ENCODE peak calls at places on chromosomes 5 and 9, in nine cellular contexts. K, M, B, A, N, V, F, P and W are unnamed samples.

GRCh38 chr9:34514816-34515215 is 8.0 kb downstream of the ENHO start:
- DNase-seq in K (no peak), P (no peak), A (no peak), B (no peak), M (no peak), N (no peak), V (no peak), F (no peak), W (no peak)

GRCh38 chr9:115930472-115930871 is 223.1 kb upstream of the PAPPA start:
- DNase-seq in A (no peak), P (no peak), N (no peak), K (no peak), V (no peak), F (no peak), B (no peak), M (no peak), W (no peak)

GRCh38 chr5:83608122-83608521 is 112.5 kb downstream of the HAPLN1 start:
- DNase-seq in A (peak; percentile 15), P (peak; percentile 33), M (no peak), B (peak; percentile 25), V (peak; percentile 63), K (peak; percentile 50), N (peak; percentile 13), F (peak; percentile 55), W (no peak)

GRCh38 chr9:88387035-88387732 is 1.1 kb upstream of the SPIN1 start:
- DNase-seq in N (peak; percentile 82), M (peak; percentile 79), F (no peak), P (peak; percentile 64), A (peak; percentile 41), K (peak; percentile 51), V (peak; percentile 21), B (peak; percentile 64), W (peak; percentile 70)

GRCh38 chr5:156237361-156237760 is 89.6 kb upstream of the SGCD start:
- DNase-seq in N (no peak), K (no peak), V (no peak), B (no peak), M (no peak), F (no peak), A (no peak), P (no peak), W (no peak)

GRCh38 chr5:54242287-54242686 is 68.1 kb downstream of the ARL15 start:
- DNase-seq in F (no peak), B (no peak), P (no peak), A (no peak), V (no peak), M (no peak), K (no peak), N (no peak), W (no peak)

GRCh38 chr9:130208600-130209347 is 36.6 kb downstream of the NCS1 start:
- DNase-seq in N (no peak), M (no peak), A (no peak), P (no peak), K (no peak), B (no peak), F (no peak), V (no peak), W (no peak)

GRCh38 chr9:127403507-127404192 is 6.7 kb downstream of the SLC2A8 start:
- DNase-seq in A (no peak), N (no peak), F (no peak), B (no peak), V (no peak), M (no peak), P (no peak), K (no peak), W (no peak)

GRCh38 chr9:69801994-69802393 is 18.6 kb upstream of the CFAP95 start:
- DNase-seq in F (no peak), A (no peak), N (no peak), V (no peak), M (no peak), K (no peak), P (no peak), B (no peak), W (no peak)

GRCh38 chr9:89039092-89039465 is 47.8 kb downstream of the S1PR3 start:
- DNase-seq in N (no peak), V (no peak), B (no peak), K (no peak), F (no peak), P (no peak), A (no peak), M (no peak), W (no peak)

GRCh38 chr5:141411575-141411974 is 1.2 kb upstream of the PCDHGA10 start:
- DNase-seq in A (no peak), V (no peak), K (no peak), B (no peak), F (no peak), M (no peak), P (no peak), N (no peak), W (no peak)
- H3K9me3 ChIP-seq in A (peaks cover 3% of the 10 kb centered on the region), V (peaks cover 3% of the 10 kb centered on the region), K (peaks cover 6% of the 10 kb centered on the region), B (peaks cover 68% of the 10 kb centered on the region), F (no peaks in the 10 kb centered on the region), M (peaks cover 91% of the 10 kb centered on the region), P (no peaks in the 10 kb centered on the region), N (peaks cover 3% of the 10 kb centered on the region), W (peaks cover 85% of the 10 kb centered on the region)

GRCh38 chr9:137265496-137266161 is 10.5 kb downstream of the NELFB start:
- DNase-seq in M (no peak), B (no peak), F (no peak), A (no peak), V (no peak), P (no peak), N (no peak), K (no peak), W (no peak)

GRCh38 chr9:137266162-137266527 is 11.0 kb downstream of the NELFB start:
- DNase-seq in F (no peak), P (no peak), K (no peak), M (peak; percentile 53), N (no peak), A (no peak), V (no peak), B (no peak), W (no peak)

GRCh38 chr9:137263506-137263905 is 8.4 kb downstream of the NELFB start:
- DNase-seq in F (no peak), P (no peak), B (no peak), N (no peak), K (no peak), M (no peak), A (no peak), V (no peak), W (no peak)

GRCh38 chr9:137264067-137264466 is 8.9 kb downstream of the NELFB start:
- DNase-seq in A (no peak), B (no peak), V (no peak), K (no peak), N (no peak), P (no peak), M (no peak), F (no peak), W (no peak)

DNA sequence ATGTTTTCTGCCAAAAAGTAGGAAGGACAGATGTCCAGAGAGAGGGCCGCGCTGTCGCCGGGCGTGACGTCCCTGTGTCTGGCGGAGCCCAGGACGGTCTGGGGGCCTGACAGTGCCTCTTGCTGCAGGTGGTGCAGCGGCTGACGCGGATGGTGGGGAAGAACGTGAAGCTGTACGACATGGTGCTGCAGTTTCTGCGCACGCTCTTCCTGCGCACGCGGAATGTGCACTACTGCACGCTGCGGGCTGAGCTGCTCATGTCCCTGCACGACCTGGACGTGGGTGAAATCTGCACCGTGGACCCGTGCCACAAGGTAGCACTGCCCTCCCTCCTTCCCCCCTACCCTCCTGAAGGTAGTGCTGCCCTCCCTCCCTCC is 7.8 kb downstream of the NELFB start:
- DNase-seq in M (no peak), V (no peak), P (no peak), B (no peak), F (no peak), N (no peak), A (no peak), K (no peak), W (peak; percentile 45)
- H3K36me3 ChIP-seq in M (peaks cover 3% of the 10 kb centered on the region), V (no peaks in the 10 kb centered on the region), P (peaks cover 4% of the 10 kb centered on the region), B (no peaks in the 10 kb centered on the region), F (peaks cover 25% of the 10 kb centered on the region), N (peaks cover 7% of the 10 kb centered on the region), A (peaks cover 40% of the 10 kb centered on the region), K (peaks cover 25% of the 10 kb centered on the region), W (peaks cover 65% of the 10 kb centered on the region)

GRCh38 chr5:178363501-178364325 is 131.1 kb upstream of the PHYKPL start:
- DNase-seq in N (no peak), M (no peak), A (no peak), K (no peak), B (no peak), P (no peak), F (no peak), V (no peak), W (no peak)

GRCh38 chr5:178367351-178368120 is 134.9 kb upstream of the PHYKPL start:
- DNase-seq in A (no peak), N (no peak), B (no peak), K (no peak), P (no peak), M (no peak), F (no peak), V (no peak), W (peak; percentile 20)

GRCh38 chr5:178365501-178366440 is 133.2 kb upstream of the PHYKPL start:
- DNase-seq in B (no peak), A (no peak), F (no peak), V (no peak), N (no peak), P (no peak), K (no peak), M (peak; percentile 45), W (no peak)

GRCh38 chr5:178361657-178362445 is 129.2 kb upstream of the PHYKPL start:
- DNase-seq in A (peak; percentile 72), K (no peak), B (no peak), F (no peak), M (no peak), N (no peak), V (no peak), P (no peak), W (no peak)

DNA sequence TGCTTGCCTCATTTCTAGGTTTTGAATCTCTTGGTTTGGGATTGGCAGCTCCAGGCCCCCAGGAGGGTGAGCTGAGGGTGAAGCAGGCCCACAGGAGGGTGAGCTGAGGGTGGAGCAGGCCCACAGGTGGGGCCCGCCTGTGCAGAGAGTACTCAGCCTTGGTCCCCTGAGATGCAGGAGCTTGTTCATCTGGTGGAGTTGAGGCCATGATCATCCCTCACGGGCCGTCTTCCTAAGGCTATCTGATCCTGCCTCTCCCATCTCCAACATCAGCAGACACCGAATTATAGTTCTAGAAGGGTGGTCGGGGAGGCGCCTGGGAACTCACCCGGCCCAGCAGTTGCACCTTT is 131.7 kb upstream of the PHYKPL start:
- DNase-seq in F (no peak), P (no peak), A (no peak), M (no peak), B (no peak), V (no peak), N (no peak), K (no peak), W (no peak)
- H3K9me3 ChIP-seq in F (no peaks in the 10 kb centered on the region), P (no peaks in the 10 kb centered on the region), A (peaks cover under 1% of the 10 kb centered on the region), M (no peaks in the 10 kb centered on the region), B (no peaks in the 10 kb centered on the region), V (no peaks in the 10 kb centered on the region), N (no peaks in the 10 kb centered on the region), K (no peaks in the 10 kb centered on the region), W (no peaks in the 10 kb centered on the region)

DNA sequence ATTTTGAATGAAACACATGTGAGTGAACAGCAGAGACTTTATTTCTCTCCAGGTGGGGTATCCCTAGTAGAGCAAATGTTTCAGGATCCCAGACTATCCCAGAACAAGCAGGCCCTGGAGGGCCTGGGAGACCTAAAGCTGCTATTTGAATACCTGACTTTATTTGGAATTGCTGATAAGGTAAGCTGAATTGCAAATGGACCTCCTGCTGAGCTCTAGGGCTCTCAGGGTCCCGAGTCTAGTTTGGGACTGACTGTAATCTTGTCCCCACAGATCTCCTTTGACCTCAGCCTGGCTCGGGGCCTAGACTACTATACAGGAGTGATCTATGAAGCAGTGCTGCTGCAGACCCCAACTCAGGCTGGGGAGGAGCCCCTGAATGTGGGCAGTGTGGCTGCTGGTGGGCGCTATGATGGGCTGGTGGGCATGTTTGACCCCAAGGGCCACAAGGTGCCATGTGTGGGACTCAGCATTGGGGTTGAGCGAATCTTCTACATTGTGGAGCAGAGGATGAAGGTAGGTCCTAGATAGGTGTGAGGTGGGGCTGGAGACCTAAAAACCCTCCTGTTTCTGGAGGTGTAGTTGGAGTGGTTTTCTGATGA is 3.3 kb upstream of the ZMAT2 start:
- DNase-seq in B (no peak), V (no peak), P (no peak), A (no peak), K (no peak), N (no peak), M (no peak), F (no peak), W (no peak)
- H3K36me3 ChIP-seq in B (peaks cover 6% of the 10 kb centered on the region), V (peaks cover 80% of the 10 kb centered on the region), P (peaks cover 14% of the 10 kb centered on the region), A (peaks cover 93% of the 10 kb centered on the region), K (peaks cover 23% of the 10 kb centered on the region), N (peaks cover 25% of the 10 kb centered on the region), M (peaks cover 26% of the 10 kb centered on the region), F (peaks cover 41% of the 10 kb centered on the region), W (peaks cover 76% of the 10 kb centered on the region)